ENCODE peak calls at places on chromosome 19, in six cellular contexts. I, N, X, D, A and T are unnamed samples.

GRCh38 chr19:18814063-18814462 is 17.7 kb upstream of the UPF1 start:
- DNase-seq in I (no peak), N (peak), X (no peak), D (no peak), A (no peak), T (no peak)

GRCh38 chr19:19105365-19106060 is 32.8 kb downstream of the TMEM161A start:
- DNase-seq in I (peak), N (no peak), X (peak), D (peak), A (peak), T (no peak)

GRCh38 chr19:51136891-51137551 is 5.1 kb upstream of the SIGLEC7 start:
- DNase-seq in I (no peak), N (no peak), X (no peak), D (no peak), A (no peak), T (no peak)

GRCh38 chr19:38209671-38210457 is 14.2 kb downstream of the DPF1 start:
- DNase-seq in I (no peak), N (no peak), X (peak), D (peak), A (peak), T (no peak)

GRCh38 chr19:18294467-18294864 is 13.0 kb upstream of the JUND start:
- DNase-seq in I (no peak), N (no peak), X (no peak), D (peak), A (peak), T (no peak)

GRCh38 chr19:28705008-28705407 is 507.9 kb downstream of the UQCRFS1 start:
- DNase-seq in I (peak), N (peak), X (no peak), D (peak), A (no peak), T (peak)

GRCh38 chr19:47209323-47210179 is 21.4 kb downstream of the BBC3 start:
- DNase-seq in I (peak), N (no peak), X (peak), D (peak), A (no peak), T (no peak)

GRCh38 chr19:17307876-17308377 is 1.4 kb upstream of the DDA1 start:
- DNase-seq in I (no peak), N (no peak), X (no peak), D (no peak), A (no peak), T (no peak)

GRCh38 chr19:5355076-5355475 is 14.5 kb upstream of the PTPRS start:
- DNase-seq in I (no peak), N (no peak), X (no peak), D (no peak), A (no peak), T (no peak)

GRCh38 chr19:45406165-45406956 is at the start of gene POLR1G:
- DNase-seq in I (no peak), N (peak), X (peak), D (peak), A (peak), T (peak)
- TF ChIP-seq CTCF in I (no peak), N (no peak), X (no peak), D (no peak), A (peak), T (no peak)

GRCh38 chr19:49684251-49684982 is 5.0 kb upstream of the ADM5 start:
- DNase-seq in I (no peak), N (no peak), X (no peak), D (no peak), A (no peak), T (peak)
- TF ChIP-seq CTCF in I (peak), N (peak), X (peak), D (peak), A (peak), T (peak)

GRCh38 chr19:7534531-7534980 is 961 bp upstream of the PNPLA6 start:
- DNase-seq in I (peak), N (peak), X (peak), D (peak), A (peak), T (peak)
- TF ChIP-seq CTCF in I (peak), N (no peak), X (no peak), D (peak), A (no peak), T (no peak)

DNA sequence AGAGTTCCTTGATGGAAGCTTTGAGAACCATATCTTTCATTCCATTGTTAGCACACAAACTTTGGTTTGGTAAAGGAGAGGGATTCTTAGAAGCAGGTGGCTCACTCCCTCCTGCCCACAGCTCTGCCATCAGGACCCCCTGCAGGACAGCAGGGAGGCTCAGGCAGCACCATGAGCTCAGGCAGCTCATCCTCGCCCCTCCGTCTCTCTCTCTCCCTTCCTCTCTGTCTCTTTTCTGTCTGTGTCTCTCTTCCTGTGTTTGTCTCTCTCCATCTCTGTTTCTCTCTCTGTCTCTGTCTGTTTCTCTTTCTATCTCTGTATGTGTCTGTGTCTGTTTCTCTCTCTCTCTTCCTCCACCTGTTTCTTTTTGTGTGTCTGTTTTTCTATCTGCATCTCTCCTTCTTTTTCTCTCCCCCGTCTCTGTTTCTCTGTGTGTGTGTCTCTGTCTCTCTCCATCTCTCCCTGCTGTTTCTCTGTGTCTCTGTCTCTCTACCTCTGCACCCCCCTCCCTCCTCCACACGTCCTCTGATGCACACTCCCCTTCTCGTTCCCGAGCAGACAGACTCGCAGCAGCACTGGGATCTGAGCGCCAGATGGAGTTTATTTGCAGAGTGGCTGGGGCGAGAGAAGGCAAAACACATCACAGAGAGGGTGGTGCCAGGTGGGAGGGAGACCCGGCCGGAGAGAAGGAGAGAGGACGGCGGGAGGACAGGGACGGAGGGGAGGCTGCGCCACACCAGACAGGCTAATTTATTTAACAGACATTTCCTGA is 8.7 kb downstream of the SBK2 start:
- DNase-seq in I (no peak), N (no peak), X (no peak), D (peak), A (no peak), T (no peak)
- TF ChIP-seq CTCF in I (peak), N (no peak), X (no peak), D (peak), A (no peak), T (no peak)

GRCh38 chr19:29844891-29845575 is 33.2 kb downstream of the CCNE1 start:
- DNase-seq in I (peak), N (peak), X (peak), D (peak), A (peak), T (peak)
- TF ChIP-seq CTCF in I (no peak), N (no peak), X (no peak), D (no peak), A (no peak), T (no peak)

DNA sequence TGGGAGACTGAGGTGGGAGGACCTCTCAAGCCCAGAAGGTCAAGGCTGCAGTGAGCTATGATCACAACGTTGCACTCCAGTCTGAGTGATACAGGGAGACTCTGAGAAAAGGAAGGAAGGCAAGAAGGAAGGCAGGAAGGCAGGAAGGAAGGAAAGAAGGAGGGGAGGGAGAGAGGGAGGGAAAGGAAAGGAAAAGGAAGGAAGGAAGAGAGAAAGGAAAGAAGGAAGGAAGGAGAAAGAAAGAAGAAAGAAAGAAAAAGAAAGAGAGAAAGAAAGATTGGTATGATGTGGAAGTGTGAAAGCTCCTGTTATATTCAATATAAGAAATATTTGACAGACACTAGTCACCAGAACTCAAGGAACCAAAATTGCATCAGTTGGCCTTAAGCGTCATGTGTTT is 32.5 kb upstream of the CEBPG start:
- DNase-seq in I (no peak), N (no peak), X (no peak), D (no peak), A (no peak), T (no peak)
- TF ChIP-seq CTCF in I (no peak), N (no peak), X (no peak), D (no peak), A (no peak), T (no peak)